ENCODE peak calls at places on chromosomes 7 and 10, in six cellular contexts. R, G, E, D, N and H are unnamed samples.

GRCh38 chr7:47584128-47584865 is 2.4 kb upstream of the TNS3 start:
- DNase-seq in R (peak; percentile 76), G (peak; percentile 63), E (no peak), D (no peak), N (no peak), H (no peak)

GRCh38 chr10:53957401-53957800 is 843.6 kb downstream of the PCDH15 start:
- DNase-seq in R (no peak), G (no peak), E (peak; percentile 34), D (no peak), N (no peak), H (no peak)

GRCh38 chr10:78756604-78757442 is 311.9 kb upstream of the ZMIZ1 start:
- DNase-seq in R (peak; percentile 91), G (peak; percentile 97), E (no peak), D (peak; percentile 81), N (no peak), H (peak; percentile 94)

GRCh38 chr7:44305564-44306507 is 19.6 kb downstream of the CAMK2B start:
- DNase-seq in R (no peak), G (peak; percentile 45), E (no peak), D (no peak), N (no peak), H (no peak)

GRCh38 chr7:44995555-44996493 is 4.2 kb upstream of the CCM2 start:
- DNase-seq in R (no peak), G (no peak), E (no peak), D (no peak), N (no peak), H (no peak)

GRCh38 chr7:142431491-142431890 is 173.6 kb upstream of the PRSS58 start:
- DNase-seq in R (no peak), G (no peak), E (no peak), D (no peak), N (no peak), H (no peak)

GRCh38 chr7:99557196-99557607 is 1.2 kb upstream of the ZNF655 start:
- DNase-seq in R (no peak), G (no peak), E (no peak), D (no peak), N (no peak), H (no peak)

GRCh38 chr10:24249829-24250415 is 41.0 kb downstream of the KIAA1217 start:
- DNase-seq in R (no peak), G (peak; percentile 72), E (no peak), D (no peak), N (no peak), H (peak; percentile 54)

GRCh38 chr7:28681693-28682092 is 269.4 kb downstream of the CREB5 start:
- DNase-seq in R (no peak), G (no peak), E (no peak), D (no peak), N (no peak), H (no peak)

GRCh38 chr7:82655965-82656364 is 212.4 kb upstream of the CACNA2D1 start:
- DNase-seq in R (no peak), G (no peak), E (no peak), D (no peak), N (no peak), H (peak; percentile 24)

GRCh38 chr7:100584046-100584676 is 1.8 kb downstream of the LRCH4 start:
- DNase-seq in R (no peak), G (peak; percentile 68), E (no peak), D (peak; percentile 58), N (no peak), H (peak; percentile 13)

GRCh38 chr10:45602836-45603235 is 69.7 kb downstream of the ZFAND4 start:
- DNase-seq in R (no peak), G (no peak), E (no peak), D (no peak), N (no peak), H (no peak)

GRCh38 chr10:70879244-70879643 is 9.1 kb downstream of the PCBD1 start:
- DNase-seq in R (no peak), G (no peak), E (no peak), D (no peak), N (no peak), H (peak; percentile 37)

GRCh38 chr7:38679419-38679818 is 48.2 kb upstream of the AMPH start:
- DNase-seq in R (no peak), G (peak; percentile 46), E (no peak), D (no peak), N (no peak), H (no peak)

GRCh38 chr10:43678654-43679053 is 30.0 kb upstream of the ZNF32 start:
- DNase-seq in R (no peak), G (no peak), E (no peak), D (no peak), N (no peak), H (no peak)

GRCh38 chr10:72292223-72292691 is 18.5 kb downstream of the DDIT4 start:
- DNase-seq in R (no peak), G (no peak), E (no peak), D (no peak), N (no peak), H (no peak)

GRCh38 chr7:52091101-52091500 is 774.5 kb upstream of the COBL start:
- DNase-seq in R (no peak), G (no peak), E (no peak), D (no peak), N (no peak), H (no peak)

GRCh38 chr10:77160679-77161078 is 476.9 kb downstream of the KCNMA1 start:
- DNase-seq in R (no peak), G (peak; percentile 46), E (no peak), D (no peak), N (no peak), H (peak; percentile 92)

GRCh38 chr7:83413831-83414230 is 235.1 kb downstream of the SEMA3E start:
- DNase-seq in R (no peak), G (peak; percentile 56), E (peak; percentile 17), D (no peak), N (peak; percentile 60), H (peak; percentile 12)

GRCh38 chr7:32583791-32584190 is 88.5 kb downstream of the AVL9 start:
- DNase-seq in R (no peak), G (no peak), E (no peak), D (no peak), N (no peak), H (peak; percentile 84)

GRCh38 chr7:96400001-96400400 is 78.1 kb upstream of the SLC25A13 start:
- DNase-seq in R (no peak), G (no peak), E (no peak), D (no peak), N (no peak), H (no peak)

GRCh38 chr7:105336009-105336408 is 52.7 kb downstream of the SRPK2 start:
- DNase-seq in R (no peak), G (peak; percentile 25), E (peak; percentile 34), D (no peak), N (no peak), H (peak; percentile 37)
- TF ChIP-seq CTCF in R (no peak), G (peak; percentile 21), E (peak; percentile 72), D (peak; percentile 30), N (peak; percentile 23), H (peak; percentile 24)

DNA sequence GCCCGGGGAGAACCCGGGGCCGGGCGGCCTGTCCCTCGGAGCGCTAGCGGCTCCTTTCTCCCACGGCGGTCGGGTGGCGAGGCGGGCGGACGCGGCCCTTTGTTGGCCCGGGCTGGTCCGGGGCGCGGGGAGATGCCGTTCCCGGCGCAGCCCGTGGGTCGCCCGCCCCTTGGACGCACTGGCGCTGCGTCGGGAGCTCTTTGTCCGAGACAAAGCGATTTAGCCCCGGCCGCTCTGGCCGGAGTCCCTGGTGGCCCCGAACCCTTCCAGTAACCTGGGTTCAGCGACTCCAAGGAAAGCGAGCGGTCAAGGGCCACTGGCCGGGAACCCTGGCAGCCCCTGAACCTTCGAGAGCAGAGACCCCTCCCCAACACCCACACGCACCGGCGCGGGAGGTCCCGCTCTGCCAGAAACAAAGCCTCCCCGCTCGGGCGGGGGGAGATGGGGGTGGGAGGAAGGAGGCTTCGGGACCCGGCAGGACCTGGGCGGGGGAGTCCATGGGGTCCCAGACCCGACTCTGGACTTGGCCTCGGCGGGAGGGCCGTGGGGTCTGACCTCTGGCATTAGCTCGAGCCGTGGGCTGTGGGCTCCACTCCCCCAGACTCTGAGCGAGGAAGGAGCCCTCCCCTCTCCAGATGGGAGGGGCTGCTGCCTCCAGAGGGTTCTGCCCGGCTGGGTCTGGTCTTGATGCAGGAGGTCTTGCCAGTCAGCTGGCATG is 832 bp downstream of the DPYSL4 start:
- DNase-seq in R (no peak), G (no peak), E (peak; percentile 73), D (no peak), N (peak; percentile 35), H (no peak)
- H3K4me3 ChIP-seq in R (peak overlapping the region; percentile 71), G (peak overlapping the region; percentile 51), E (peak overlapping the region; percentile 79), D (peak overlapping the region; percentile 51), N (peak overlapping the region; percentile 54), H (peak overlapping the region; percentile 40)

GRCh38 chr10:120996456-120997053 is 145.4 kb downstream of the WDR11 start:
- DNase-seq in R (no peak), G (no peak), E (no peak), D (no peak), N (no peak), H (no peak)

GRCh38 chr10:120998251-120998650 is 147.1 kb downstream of the WDR11 start:
- DNase-seq in R (no peak), G (no peak), E (no peak), D (no peak), N (no peak), H (no peak)

GRCh38 chr10:120998782-120999285 is 147.7 kb downstream of the WDR11 start:
- DNase-seq in R (no peak), G (no peak), E (no peak), D (no peak), N (no peak), H (no peak)

GRCh38 chr10:120995768-120996167 is 144.6 kb downstream of the WDR11 start:
- DNase-seq in R (no peak), G (no peak), E (no peak), D (no peak), N (no peak), H (no peak)

GRCh38 chr10:120997313-120998102 is 146.3 kb downstream of the WDR11 start:
- DNase-seq in R (no peak), G (no peak), E (no peak), D (no peak), N (no peak), H (no peak)
- TF ChIP-seq CTCF in R (no peak), G (no peak), E (no peak), D (no peak), N (no peak), H (no peak)

GRCh38 chr7:21944616-21945373 is 904 bp downstream of the CDCA7L start:
- DNase-seq in R (no peak), G (peak; percentile 16), E (no peak), D (peak; percentile 84), N (peak; percentile 47), H (peak; percentile 52)

GRCh38 chr7:21945374-21946227 is at the start of gene CDCA7L:
- DNase-seq in R (no peak), G (peak; percentile 80), E (peak; percentile 93), D (peak; percentile 84), N (peak; percentile 88), H (peak; percentile 79)

GRCh38 chr7:21942955-21943354 is 2.7 kb downstream of the CDCA7L start:
- DNase-seq in R (no peak), G (peak; percentile 6), E (no peak), D (no peak), N (peak; percentile 29), H (no peak)

GRCh38 chr7:21941570-21942224 is 4.0 kb downstream of the CDCA7L start:
- DNase-seq in R (no peak), G (peak; percentile 37), E (peak; percentile 53), D (no peak), N (no peak), H (peak; percentile 9)

DNA sequence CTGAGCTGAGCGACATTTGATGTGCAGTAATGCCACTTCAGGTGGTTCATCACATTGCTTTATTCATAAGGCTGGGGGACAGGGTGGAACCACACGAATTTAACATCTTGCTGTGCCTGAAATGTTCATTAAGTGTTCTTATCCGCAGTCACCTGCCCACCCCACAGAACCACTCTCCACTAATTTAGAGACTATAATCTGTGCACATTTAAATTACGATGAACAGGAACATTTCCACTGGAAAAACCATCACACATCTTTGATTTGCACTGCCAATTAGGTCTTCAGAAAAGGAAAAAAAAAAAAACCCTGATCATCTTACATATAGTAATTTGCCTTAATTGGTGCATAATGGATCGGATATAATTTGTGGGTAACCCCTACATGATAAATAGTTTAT is 2.3 kb downstream of the CDCA7L start:
- DNase-seq in R (no peak), G (no peak), E (no peak), D (no peak), N (no peak), H (no peak)
- H3K4me3 ChIP-seq in R (no peak overlapping the region), G (no peak overlapping the region), E (no peak overlapping the region), D (no peak overlapping the region), N (no peak overlapping the region), H (no peak overlapping the region)